ENCODE peak calls at places on chromosomes 12 and 14, in seven cellular contexts. S is right lobe of liver, T is fibroblast of pulmonary artery, V is mammary epithelial cell, Y is brain microvascular endothelial cell, C is colonic mucosa, X is esophagus squamous epithelium. G is an unnamed sample.

GRCh38 chr14:68571073-68571703 is 221.7 kb downstream of the ZFP36L1 start:
- DNase-seq in S (peak), V (no peak), X (no peak), T (no peak), Y (no peak), C (no peak), G (no peak)

GRCh38 chr12:31583878-31584277 is 7.1 kb downstream of the DENND5B start:
- DNase-seq in C (no peak), V (no peak), Y (no peak), S (no peak), T (no peak), X (no peak), G (no peak)

GRCh38 chr12:128951448-128951847 is 98.2 kb downstream of the GLT1D1 start:
- DNase-seq in T (no peak), V (no peak), Y (no peak), S (no peak), C (no peak), X (no peak), G (no peak)

GRCh38 chr14:52142504-52142903 is 73.6 kb upstream of the NID2 start:
- DNase-seq in X (no peak), T (no peak), Y (no peak), C (no peak), V (no peak), S (no peak), G (no peak)

GRCh38 chr14:95533391-95533821 is 1.4 kb upstream of the GLRX5 start:
- DNase-seq in S (no peak), Y (peak), C (no peak), X (no peak), T (peak), V (no peak), G (no peak)

GRCh38 chr12:1580526-1580925 is 13.9 kb downstream of the FBXL14 start:
- DNase-seq in V (no peak), C (no peak), Y (no peak), T (no peak), X (no peak), S (no peak), G (no peak)

GRCh38 chr14:85531141-85531593 is 1.2 kb downstream of the FLRT2 start:
- DNase-seq in C (peak), X (no peak), V (peak), T (peak), S (peak), Y (peak), G (peak)

GRCh38 chr14:75281691-75282000 is 3.0 kb downstream of the FOS start:
- DNase-seq in X (no peak), V (no peak), T (no peak), S (no peak), Y (no peak), C (no peak), G (no peak)

GRCh38 chr12:103928736-103929050 is 1.5 kb upstream of the HSP90B1 start:
- DNase-seq in X (peak), V (no peak), T (no peak), Y (no peak), C (peak), S (no peak), G (no peak)

GRCh38 chr12:122318607-122319311 is 52.5 kb upstream of the VPS33A start:
- DNase-seq in T (peak), C (no peak), S (no peak), V (no peak), Y (peak), X (no peak), G (no peak)

GRCh38 chr12:6426882-6427671 is 17.7 kb upstream of the CD27 start:
- DNase-seq in X (no peak), Y (no peak), S (peak), V (no peak), C (no peak), T (no peak), G (no peak)

GRCh38 chr14:83019744-83020414 is 1486.2 kb upstream of the SEL1L start:
- DNase-seq in S (no peak), V (no peak), C (no peak), Y (no peak), T (no peak), X (no peak), G (no peak)

GRCh38 chr14:99562848-99563748 is 40.9 kb downstream of the CCDC85C start:
- DNase-seq in Y (peak), X (no peak), V (peak), C (peak), T (peak), S (peak), G (peak)

GRCh38 chr14:75482366-75482765 is 39.9 kb upstream of the BATF start:
- DNase-seq in S (no peak), X (no peak), C (no peak), Y (no peak), T (no peak), V (no peak), G (no peak)

GRCh38 chr12:88750867-88751543 is 170.7 kb upstream of the KITLG start:
- DNase-seq in C (no peak), V (no peak), Y (no peak), T (no peak), S (no peak), X (no peak), G (no peak)

GRCh38 chr14:77140343-77140936 is 1.2 kb downstream of the ZDHHC22 start:
- DNase-seq in V (no peak), C (no peak), Y (no peak), X (no peak), S (no peak), T (no peak), G (no peak)

GRCh38 chr12:32166510-32166909 is 59.9 kb downstream of the BICD1 start:
- DNase-seq in Y (no peak), C (no peak), S (no peak), X (no peak), T (no peak), V (no peak), G (no peak)

DNA sequence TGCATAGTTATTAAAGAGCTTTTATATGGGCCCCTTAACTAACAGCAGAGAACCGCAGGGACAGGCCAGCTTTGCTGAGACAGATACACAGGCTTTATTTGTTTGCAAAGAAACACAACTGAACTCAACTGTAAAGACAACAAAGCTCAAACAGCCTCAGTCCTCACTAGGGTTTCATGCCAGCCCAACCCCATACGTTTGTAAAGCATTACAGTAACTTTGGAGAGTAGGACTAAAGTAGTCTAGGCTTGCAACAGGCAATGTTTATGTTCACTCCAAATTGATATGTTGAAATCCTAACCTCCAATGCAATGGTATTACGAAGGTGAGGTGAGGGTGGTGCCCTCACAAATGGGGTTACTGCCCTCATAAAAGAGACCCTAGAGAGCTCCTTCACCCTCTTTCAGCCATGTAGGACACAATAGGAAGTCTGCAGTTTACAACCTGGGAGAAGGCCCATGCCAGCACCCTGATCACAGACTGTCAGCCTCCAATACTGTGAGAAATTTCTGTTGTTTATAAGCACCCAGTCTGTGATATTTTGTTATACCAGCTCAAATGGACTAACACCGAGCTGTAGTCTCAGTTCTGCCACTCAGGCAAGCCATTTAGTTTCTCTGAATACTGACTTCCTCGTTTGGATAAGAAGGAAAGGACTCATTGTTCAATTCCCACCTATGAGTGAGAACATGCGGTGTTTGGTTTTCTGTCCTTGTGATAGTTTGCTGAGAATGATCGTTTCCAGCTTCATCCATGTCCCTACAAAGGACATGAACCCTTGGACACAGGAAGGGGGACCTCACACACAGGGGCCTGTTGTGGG is 35.2 kb downstream of the PPM1H start:
- DNase-seq in S (no peak), X (no peak), Y (no peak), V (no peak), C (no peak), T (no peak), G (no peak)
- TF ChIP-seq CTCF in S (no peak), X (no peak), Y (no peak), V (no peak), C (no peak), T (no peak), G (no peak)

GRCh38 chr12:53345486-53346195 is 9.5 kb upstream of the SP7 start:
- DNase-seq in T (peak), Y (peak), V (no peak), S (no peak), C (no peak), X (no peak), G (peak)
- TF ChIP-seq CTCF in T (no peak), Y (no peak), V (no peak), S (no peak), C (no peak), X (peak), G (no peak)

GRCh38 chr12:52050771-52051541 is at the start of gene NR4A1:
- DNase-seq in Y (peak), S (peak), C (peak), T (peak), X (peak), V (peak), G (peak)
- TF ChIP-seq CTCF in Y (peak), S (no peak), C (no peak), T (peak), X (no peak), V (peak), G (no peak)

GRCh38 chr12:131815132-131815531 is 13.1 kb upstream of the MMP17 start:
- DNase-seq in Y (no peak), V (no peak), X (no peak), T (no peak), S (no peak), C (no peak), G (no peak)
- TF ChIP-seq CTCF in Y (no peak), V (no peak), X (no peak), T (no peak), S (no peak), C (no peak), G (no peak)

GRCh38 chr12:15350643-15351042 is 28.3 kb downstream of the PTPRO start:
- DNase-seq in S (no peak), X (no peak), V (no peak), C (no peak), T (no peak), Y (no peak), G (no peak)
- TF ChIP-seq CTCF in S (no peak), X (no peak), V (no peak), C (no peak), T (no peak), Y (no peak), G (no peak)

DNA sequence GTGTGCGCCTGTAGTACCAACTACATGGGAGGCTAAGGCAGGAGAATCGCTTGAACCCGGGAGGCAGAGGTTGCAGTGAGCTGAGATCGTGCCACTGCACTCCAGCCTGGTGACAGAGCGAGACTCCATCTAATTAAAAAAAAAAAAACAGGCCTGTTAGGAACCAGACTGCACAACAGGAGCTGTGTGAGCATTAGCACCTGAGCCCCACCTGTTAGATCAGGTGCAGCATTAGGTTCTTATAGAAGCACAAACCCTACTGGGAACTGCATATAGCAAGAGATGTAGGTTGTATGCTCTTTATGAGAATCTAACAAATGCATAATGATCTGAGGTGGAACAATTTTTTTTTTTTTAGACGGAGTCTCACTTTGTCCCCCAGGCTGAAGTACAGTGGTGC is 8.6 kb downstream of the ATXN2 start:
- DNase-seq in V (no peak), S (no peak), C (no peak), X (no peak), T (no peak), Y (no peak), G (no peak)
- TF ChIP-seq CTCF in V (no peak), S (no peak), C (no peak), X (no peak), T (no peak), Y (no peak), G (no peak)

G was measured in nephron progenitor cell.